ENCODE peak calls at places on chromosomes 3 and 15, in seven cellular contexts. C is aorta, K is suprapubic skin, H is AG09309, Y is cardiac muscle cell, A is GM06990, Q is astrocyte of the cerebellum. F is an unnamed sample.

GRCh38 chr15:48132874-48133273 is 12.1 kb downstream of the SLC24A5 start:
- DNase-seq in C (no peak), K (no peak), H (no peak), Y (no peak), A (no peak), Q (no peak), F (no peak)

GRCh38 chr3:56845505-56845904 is 43.8 kb upstream of the ARHGEF3 start:
- DNase-seq in C (no peak), K (no peak), H (no peak), Y (no peak), A (no peak), Q (no peak), F (no peak)

GRCh38 chr15:50114381-50114780 is 4.7 kb downstream of the ATP8B4 start:
- DNase-seq in C (peak; percentile 69), K (no peak), H (no peak), Y (no peak), A (no peak), Q (no peak), F (no peak)

GRCh38 chr3:153161714-153162512 is at the start of gene RAP2B:
- DNase-seq in C (peak; percentile 98), K (peak; percentile 99), H (peak; percentile 85), Y (peak; percentile 94), A (peak; percentile 96), Q (peak; percentile 84), F (peak; percentile 91)

GRCh38 chr3:100703865-100704264 is 5.4 kb upstream of the TFG start:
- DNase-seq in C (no peak), K (no peak), H (no peak), Y (no peak), A (no peak), Q (no peak), F (no peak)

GRCh38 chr15:84857418-84858004 is 27.0 kb upstream of the SLC28A1 start:
- DNase-seq in C (no peak), K (no peak), H (no peak), Y (no peak), A (no peak), Q (no peak), F (no peak)

GRCh38 chr3:73448761-73449290 is 175.9 kb downstream of the PDZRN3 start:
- DNase-seq in C (no peak), K (no peak), H (no peak), Y (no peak), A (peak; percentile 84), Q (no peak), F (no peak)

GRCh38 chr3:141100531-141101320 is 49.6 kb downstream of the SPSB4 start:
- DNase-seq in C (no peak), K (peak; percentile 24), H (no peak), Y (no peak), A (no peak), Q (no peak), F (no peak)

GRCh38 chr3:23659840-23660430 is 145.8 kb upstream of the UBE2E1 start:
- DNase-seq in C (no peak), K (no peak), H (no peak), Y (no peak), A (no peak), Q (no peak), F (no peak)

GRCh38 chr15:86624261-86625036 is 544.8 kb downstream of the AGBL1 start:
- DNase-seq in C (peak; percentile 78), K (no peak), H (peak; percentile 33), Y (peak; percentile 89), A (no peak), Q (peak; percentile 76), F (peak; percentile 65)

GRCh38 chr3:169764164-169764452 is 752 bp downstream of the TERC start:
- DNase-seq in C (peak; percentile 87), K (no peak), H (no peak), Y (no peak), A (no peak), Q (no peak), F (no peak)

GRCh38 chr3:152466784-152467183 is 198.1 kb downstream of the MBNL1 start:
- DNase-seq in C (no peak), K (no peak), H (peak; percentile 71), Y (peak; percentile 30), A (no peak), Q (no peak), F (peak; percentile 49)

GRCh38 chr15:63599401-63600000 is 2.3 kb downstream of the FBXL22 start:
- DNase-seq in C (peak; percentile 86), K (peak; percentile 79), H (no peak), Y (peak; percentile 50), A (peak; percentile 61), Q (no peak), F (no peak)

GRCh38 chr15:76073554-76073953 is 13.8 kb downstream of the TMEM266 start:
- DNase-seq in C (no peak), K (no peak), H (no peak), Y (no peak), A (no peak), Q (no peak), F (no peak)

GRCh38 chr3:56758539-56758981 is 43.2 kb downstream of the ARHGEF3 start:
- DNase-seq in C (no peak), K (no peak), H (peak; percentile 83), Y (no peak), A (peak; percentile 64), Q (peak; percentile 67), F (peak; percentile 56)

GRCh38 chr15:72375501-72375845 is 341 bp downstream of the HEXA start:
- DNase-seq in C (peak; percentile 70), K (no peak), H (no peak), Y (no peak), A (no peak), Q (no peak), F (no peak)

GRCh38 chr15:94064676-94065313 is 166.6 kb upstream of the MCTP2 start:
- DNase-seq in C (no peak), K (no peak), H (no peak), Y (no peak), A (no peak), Q (no peak), F (no peak)

GRCh38 chr15:58777107-58777506 is 6.0 kb downstream of the MINDY2 start:
- DNase-seq in C (no peak), K (no peak), H (no peak), Y (no peak), A (no peak), Q (no peak), F (no peak)

GRCh38 chr15:88684345-88684744 is 45.5 kb downstream of the ISG20 start:
- DNase-seq in C (no peak), K (no peak), H (no peak), Y (no peak), A (no peak), Q (no peak), F (no peak)

GRCh38 chr3:71568217-71568616 is 15.3 kb downstream of the FOXP1 start:
- DNase-seq in C (no peak), K (no peak), H (no peak), Y (no peak), A (no peak), Q (no peak), F (no peak)

GRCh38 chr3:170413291-170413690 is 5.4 kb upstream of the CLDN11 start:
- DNase-seq in C (no peak), K (no peak), H (no peak), Y (no peak), A (no peak), Q (no peak), F (no peak)

GRCh38 chr3:186362988-186363387 is 954 bp upstream of the DGKG start:
- DNase-seq in C (peak; percentile 60), K (no peak), H (no peak), Y (no peak), A (no peak), Q (no peak), F (no peak)

DNA sequence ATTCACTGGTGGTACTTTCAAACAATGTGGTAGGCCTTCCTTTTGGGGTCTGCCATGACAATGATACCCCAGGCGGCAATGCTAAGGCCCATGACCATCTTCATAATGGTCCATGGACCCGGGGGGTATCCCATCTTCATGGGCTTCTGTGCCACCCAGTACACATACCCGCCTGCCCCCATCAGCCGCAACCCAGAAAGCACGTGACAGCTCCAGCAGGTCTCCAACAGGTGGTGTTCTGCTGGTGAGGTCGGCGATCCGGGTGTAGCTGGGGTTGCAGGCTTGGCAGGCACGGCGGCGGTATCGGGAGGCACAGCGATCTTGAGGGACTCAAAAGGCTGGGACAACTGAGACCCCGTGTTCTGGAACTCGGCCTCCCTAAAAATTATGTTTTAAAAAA is 214.5 kb downstream of the SNRPN start:
- DNase-seq in C (peak; percentile 26), K (no peak), H (no peak), Y (no peak), A (no peak), Q (no peak), F (no peak)
- H3K4me3 ChIP-seq in C (no peak overlapping the region), K (no peak overlapping the region), H (no peak overlapping the region), Y (no peak overlapping the region), A (no peak overlapping the region), Q (no peak overlapping the region), F (no peak overlapping the region)

GRCh38 chr3:49906004-49906860 is 2.6 kb upstream of the MST1R start:
- DNase-seq in C (peak; percentile 69), K (no peak), H (no peak), Y (peak; percentile 55), A (peak; percentile 55), Q (no peak), F (no peak)
- H3K4me3 ChIP-seq in C (no peak overlapping the region), K (peak overlapping the region; percentile 5), H (peak overlapping the region; percentile 31), Y (no peak overlapping the region), A (peak overlapping the region; percentile 16), Q (no peak overlapping the region), F (peak overlapping the region; percentile 18)

GRCh38 chr3:151439652-151440125 is 21.2 kb downstream of the IGSF10 start:
- DNase-seq in C (no peak), K (no peak), H (peak; percentile 61), Y (peak; percentile 66), A (no peak), Q (peak; percentile 71), F (peak; percentile 26)
- H3K4me3 ChIP-seq in C (no peak overlapping the region), K (no peak overlapping the region), H (no peak overlapping the region), Y (no peak overlapping the region), A (no peak overlapping the region), Q (no peak overlapping the region), F (no peak overlapping the region)

GRCh38 chr3:52183786-52184445 is 14.0 kb upstream of the ALAS1 start:
- DNase-seq in C (no peak), K (peak; percentile 29), H (no peak), Y (no peak), A (no peak), Q (no peak), F (no peak)
- H3K4me3 ChIP-seq in C (no peak overlapping the region), K (no peak overlapping the region), H (no peak overlapping the region), Y (no peak overlapping the region), A (no peak overlapping the region), Q (no peak overlapping the region), F (no peak overlapping the region)

GRCh38 chr15:96337354-96337990 is 7.0 kb downstream of the NR2F2 start:
- DNase-seq in C (no peak), K (no peak), H (no peak), Y (no peak), A (no peak), Q (no peak), F (no peak)
- H3K4me3 ChIP-seq in C (peak overlapping the region; percentile 98), K (peak overlapping the region; percentile 71), H (peak overlapping the region; percentile 75), Y (no peak overlapping the region), A (peak overlapping the region; percentile 15), Q (peak overlapping the region; percentile 95), F (peak overlapping the region; percentile 93)

DNA sequence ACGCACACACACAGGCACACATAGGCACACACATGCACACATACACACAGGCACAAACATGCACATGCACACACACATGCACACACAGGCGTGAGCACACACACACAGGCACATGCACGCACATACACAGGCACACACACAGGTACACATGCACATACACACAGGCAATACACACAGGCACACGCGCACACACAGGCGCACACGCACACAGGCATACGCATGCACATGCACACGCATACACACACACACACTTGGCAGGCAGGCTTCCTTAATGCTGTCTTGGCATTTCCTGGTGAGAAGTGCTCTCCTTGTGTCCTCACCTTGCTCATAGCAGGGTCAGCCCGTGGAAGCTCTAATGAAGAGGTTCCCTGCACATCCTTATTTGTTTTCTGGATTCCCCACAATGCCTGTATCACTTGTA is 8.4 kb upstream of the SLCO2A1 start:
- DNase-seq in C (no peak), K (no peak), H (no peak), Y (no peak), A (no peak), Q (no peak), F (no peak)
- H3K4me3 ChIP-seq in C (no peak overlapping the region), K (no peak overlapping the region), H (no peak overlapping the region), Y (no peak overlapping the region), A (no peak overlapping the region), Q (no peak overlapping the region), F (no peak overlapping the region)

F was measured in skeletal muscle cell.